ENCODE peak calls at places on chromosomes 3 and 15, in seven cellular contexts. T is progenitor cell of endocrine pancreas, B is uterus, Q is Calu3, P is pancreas, J is gastrocnemius medialis, Y is adrenal gland. A is an unnamed sample.

GRCh38 chr3:195356151-195357086 is 85.5 kb upstream of the XXYLT1 start:
- DNase-seq in T (no peak), Q (no peak), J (peak), P (no peak), B (no peak), Y (peak), A (no peak)

GRCh38 chr15:83030021-83030420 is 18.6 kb upstream of the C15orf40 start:
- DNase-seq in B (no peak), Q (peak), T (no peak), J (no peak), P (no peak), Y (no peak), A (no peak)

GRCh38 chr3:114666613-114667012 is 372.8 kb downstream of the TIGIT start:
- DNase-seq in Q (no peak), B (no peak), Y (no peak), J (no peak), P (no peak), T (no peak), A (no peak)

GRCh38 chr3:25355034-25355898 is 72.8 kb upstream of the RARB start:
- DNase-seq in Q (no peak), B (no peak), Y (no peak), T (no peak), J (no peak), P (no peak), A (no peak)

GRCh38 chr15:91849749-91850161 is 3.8 kb upstream of the SLCO3A1 start:
- DNase-seq in J (no peak), Q (no peak), T (no peak), B (no peak), P (no peak), Y (no peak), A (no peak)

GRCh38 chr15:45378149-45378912 is at the start of gene GATM:
- DNase-seq in Y (peak), T (peak), P (peak), Q (peak), B (peak), J (peak), A (peak)

GRCh38 chr3:115553796-115554495 is 69.4 kb upstream of the GAP43 start:
- DNase-seq in J (no peak), Y (no peak), Q (no peak), B (no peak), T (no peak), P (no peak), A (no peak)

GRCh38 chr15:71739355-71739754 is 71.0 kb upstream of the NR2E3 start:
- DNase-seq in Y (no peak), J (no peak), P (no peak), B (no peak), T (no peak), Q (no peak), A (no peak)

GRCh38 chr3:119034256-119035013 is at the start of gene IGSF11:
- DNase-seq in J (peak), T (peak), Q (peak), P (peak), B (peak), Y (peak), A (peak)

GRCh38 chr15:62474771-62475124 is 309.7 kb upstream of the C2CD4B start:
- DNase-seq in B (no peak), P (no peak), J (no peak), Y (no peak), Q (no peak), T (no peak), A (no peak)

GRCh38 chr3:48268381-48268935 is 27.6 kb downstream of the ZNF589 start:
- DNase-seq in P (no peak), B (no peak), J (no peak), Y (no peak), Q (peak), T (no peak), A (no peak)

GRCh38 chr3:52249683-52250082 is 4.1 kb downstream of the PPM1M start:
- DNase-seq in J (peak), Q (no peak), T (no peak), B (no peak), Y (peak), P (no peak), A (no peak)
- TF ChIP-seq CTCF in J (no peak), Q (no peak), T (no peak), B (no peak), Y (no peak), P (no peak), A (no peak)

GRCh38 chr3:150956376-150956775 is 16.2 kb downstream of the CLRN1 start:
- DNase-seq in T (no peak), B (no peak), Y (peak), J (no peak), Q (no peak), P (no peak), A (no peak)
- TF ChIP-seq CTCF in T (no peak), B (no peak), Y (no peak), J (no peak), Q (no peak), P (no peak), A (no peak)

GRCh38 chr3:12430086-12430485 is 54.2 kb upstream of the TSEN2 start:
- DNase-seq in P (no peak), T (no peak), Q (no peak), Y (no peak), J (no peak), B (no peak), A (no peak)
- TF ChIP-seq CTCF in P (no peak), T (no peak), Q (no peak), Y (no peak), J (no peak), B (no peak), A (no peak)

DNA sequence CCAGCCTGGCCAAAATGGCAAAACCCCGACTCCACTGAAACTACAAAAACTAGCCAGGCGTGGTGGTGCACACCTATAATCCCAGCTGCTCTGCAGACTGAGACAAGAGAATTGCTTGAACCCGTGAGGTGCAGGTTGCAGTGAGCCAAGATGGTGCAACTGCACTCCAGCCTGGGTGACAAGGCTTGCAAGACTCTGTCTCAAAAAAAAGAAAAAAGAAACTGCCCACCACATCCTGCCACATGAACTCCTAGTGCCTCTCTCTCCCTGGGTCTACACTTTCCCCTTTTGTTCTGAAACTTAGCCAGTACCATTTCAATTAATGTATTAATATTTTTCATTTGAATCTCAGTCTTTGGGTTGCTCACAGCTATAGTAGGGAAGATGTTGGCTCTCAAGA is 192.2 kb upstream of the MME start:
- DNase-seq in T (no peak), Y (no peak), B (no peak), J (no peak), P (no peak), Q (no peak), A (no peak)
- TF ChIP-seq CTCF in T (no peak), Y (no peak), B (no peak), J (no peak), P (no peak), Q (no peak), A (no peak)